ENCODE peak calls at places on chromosome 22, in six cellular contexts. C is H1, S is PC-3, J is HepG2, Z is colonic mucosa, G is trophoblast cell. W is an unnamed sample.

GRCh38 chr22:20268289-20268349 is at the start of gene RTN4R:
- DNase-seq in C (no peak), S (no peak), J (no peak), Z (no peak), G (no peak), W (no peak)

GRCh38 chr22:38841211-38841610 is 2.6 kb downstream of the NPTXR start:
- DNase-seq in C (no peak), S (no peak), J (no peak), Z (no peak), G (no peak), W (no peak)

GRCh38 chr22:26805131-26805530 is 147.7 kb downstream of the MIAT start:
- DNase-seq in C (no peak), S (no peak), J (no peak), Z (no peak), G (no peak), W (no peak)

GRCh38 chr22:37021710-37022482 is 2.4 kb downstream of the MPST start:
- DNase-seq in C (no peak), S (peak), J (no peak), Z (no peak), G (peak), W (peak)

GRCh38 chr22:36946436-36947158 is 33.2 kb downstream of the CSF2RB start:
- DNase-seq in C (no peak), S (peak), J (no peak), Z (no peak), G (no peak), W (no peak)

GRCh38 chr22:37310075-37310606 is 27.8 kb downstream of the CYTH4 start:
- DNase-seq in C (no peak), S (no peak), J (no peak), Z (no peak), G (no peak), W (no peak)

GRCh38 chr22:20206709-20207215 is 55.9 kb upstream of the CCDC188 start:
- DNase-seq in C (no peak), S (no peak), J (no peak), Z (peak), G (no peak), W (peak)

GRCh38 chr22:19114984-19115552 is 7.1 kb downstream of the DGCR2 start:
- DNase-seq in C (no peak), S (no peak), J (no peak), Z (no peak), G (no peak), W (no peak)

GRCh38 chr22:42172385-42173172 is 42.0 kb upstream of the CYP2D6 start:
- DNase-seq in C (no peak), S (no peak), J (peak), Z (peak), G (peak), W (peak)

GRCh38 chr22:38873469-38874411 is 1.7 kb upstream of the CBX6 start:
- DNase-seq in C (no peak), S (peak), J (no peak), Z (no peak), G (peak), W (peak)

GRCh38 chr22:33006220-33006954 is 51.8 kb downstream of the SYN3 start:
- DNase-seq in C (no peak), S (no peak), J (peak), Z (no peak), G (no peak), W (no peak)

GRCh38 chr22:43953988-43954771 is 1.1 kb upstream of the SAMM50 start:
- DNase-seq in C (no peak), S (no peak), J (no peak), Z (no peak), G (no peak), W (no peak)
- H3K9ac ChIP-seq in C (no peak), S (peak), J (peak), Z (peak), G (no peak), W (peak)

GRCh38 chr22:44042822-44043221 is 18.7 kb downstream of the PARVB start:
- DNase-seq in C (no peak), S (no peak), J (no peak), Z (no peak), G (peak), W (no peak)

GRCh38 chr22:44033287-44033686 is 9.2 kb downstream of the PARVB start:
- DNase-seq in C (no peak), S (no peak), J (no peak), Z (no peak), G (no peak), W (no peak)

GRCh38 chr22:44033689-44034088 is 9.6 kb downstream of the PARVB start:
- DNase-seq in C (no peak), S (no peak), J (no peak), Z (no peak), G (no peak), W (no peak)

GRCh38 chr22:44039566-44040171 is 15.6 kb downstream of the PARVB start:
- DNase-seq in C (no peak), S (no peak), J (no peak), Z (no peak), G (no peak), W (no peak)

GRCh38 chr22:44037519-44038370 is 13.6 kb downstream of the PARVB start:
- DNase-seq in C (no peak), S (peak), J (no peak), Z (no peak), G (peak), W (no peak)
- H3K9ac ChIP-seq in C (no peak), S (no peak), J (no peak), Z (no peak), G (no peak), W (no peak)

DNA sequence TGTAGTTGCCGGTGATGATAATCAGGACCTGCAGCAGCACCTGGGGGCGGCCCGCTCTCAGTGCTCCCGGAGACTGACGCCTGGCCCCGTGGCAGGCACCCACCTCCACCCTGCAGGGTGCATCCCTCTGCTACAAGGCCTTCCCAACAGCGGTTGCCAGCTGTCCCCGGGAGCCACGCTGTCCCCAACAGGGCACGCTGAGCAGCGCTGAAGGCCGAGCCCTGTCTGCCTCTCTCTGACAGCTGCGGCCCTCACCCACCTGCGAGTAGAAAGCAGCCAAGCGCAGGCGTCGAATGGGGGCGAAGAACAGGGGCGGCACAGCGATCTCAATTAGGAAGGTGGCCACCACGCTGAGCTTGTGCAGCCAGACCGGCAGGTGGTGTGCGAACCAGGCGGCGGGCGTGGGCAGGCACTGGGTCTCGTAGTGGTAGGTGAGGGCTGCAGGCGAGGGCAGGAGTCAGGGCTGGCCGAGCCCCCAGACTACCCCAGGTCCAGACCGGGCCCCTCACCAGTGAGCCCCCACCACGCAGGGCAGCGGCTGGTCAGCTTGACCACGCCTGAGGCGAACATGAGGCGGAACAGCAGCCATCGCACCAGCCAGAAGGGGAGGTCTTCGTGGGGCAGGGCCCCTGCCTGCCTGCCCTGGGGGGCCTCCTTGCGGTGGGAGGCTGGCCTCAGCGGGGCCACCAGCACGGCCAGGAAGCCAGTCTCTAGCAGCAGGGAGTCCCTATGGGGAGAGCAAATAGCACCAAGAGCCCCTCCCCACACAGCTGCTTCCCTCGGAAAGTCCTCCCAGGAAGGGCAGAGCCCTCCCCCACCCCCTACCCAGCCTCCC is 1.5 kb downstream of the LMF2 start:
- DNase-seq in C (no peak), S (no peak), J (no peak), Z (no peak), G (no peak), W (no peak)
- H3K9ac ChIP-seq in C (no peak), S (peak), J (peak), Z (peak), G (no peak), W (no peak)

DNA sequence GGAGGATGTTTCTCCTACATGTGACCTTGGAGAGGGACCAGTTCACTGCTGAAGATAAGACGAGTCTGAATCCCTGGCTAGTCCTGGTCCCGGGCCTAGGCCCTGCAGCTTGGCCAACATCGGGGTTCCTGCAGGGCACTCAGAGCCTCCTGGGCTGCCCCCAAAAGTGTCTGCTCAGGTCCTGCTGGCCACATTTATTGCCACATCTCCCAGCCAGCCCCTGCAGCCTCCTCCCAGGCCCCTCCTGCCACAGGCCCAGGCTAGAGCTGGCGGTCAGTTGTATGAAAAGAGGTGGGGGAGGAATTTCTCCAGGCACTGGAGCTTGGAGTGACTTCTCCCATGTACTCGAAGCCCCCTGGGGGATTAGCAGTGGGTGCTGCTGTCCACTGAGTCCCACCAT is 56.5 kb upstream of the PPARA start:
- DNase-seq in C (no peak), S (no peak), J (no peak), Z (no peak), G (no peak), W (no peak)
- H3K9ac ChIP-seq in C (no peak), S (no peak), J (no peak), Z (no peak), G (no peak), W (no peak)

GRCh38 chr22:46065733-46066454 is 84.4 kb upstream of the PPARA start:
- DNase-seq in C (no peak), S (peak), J (no peak), Z (no peak), G (no peak), W (no peak)

GRCh38 chr22:46068176-46068907 is 82.0 kb upstream of the PPARA start:
- DNase-seq in C (no peak), S (peak), J (no peak), Z (no peak), G (no peak), W (no peak)

GRCh38 chr22:46068908-46069481 is 81.3 kb upstream of the PPARA start:
- DNase-seq in C (no peak), S (peak), J (no peak), Z (no peak), G (no peak), W (no peak)

GRCh38 chr22:46066691-46067090 is 83.6 kb upstream of the PPARA start:
- DNase-seq in C (no peak), S (peak), J (no peak), Z (peak), G (no peak), W (no peak)

GRCh38 chr22:46067159-46068111 is 82.9 kb upstream of the PPARA start:
- DNase-seq in C (no peak), S (peak), J (no peak), Z (no peak), G (no peak), W (no peak)
- H3K9ac ChIP-seq in C (no peak), S (peak), J (no peak), Z (peak), G (no peak), W (no peak)